ENCODE peak calls at places on chromosomes 1 and 21, in four cellular contexts. Y is lower lobe of right lung; E is Caco-2; V is CD8-positive, alpha-beta T cell. L is an unnamed sample.
A peak's percentile ranks its signal among the peaks of the same experiment; 100 is the strongest.

GRCh38 chr1:156033011-156033410 is 12.3 kb upstream of the SSR2 start:
- DNase-seq in V (no peak), E (no peak), Y (no peak), L (no peak)

GRCh38 chr21:34684174-34684876 is 15.5 kb downstream of the CLIC6 start:
- DNase-seq in E (no peak), V (no peak), Y (no peak), L (no peak)

GRCh38 chr1:159315381-159315780 is 13.2 kb downstream of the FCER1A start:
- DNase-seq in E (no peak), V (no peak), Y (no peak), L (no peak)

GRCh38 chr21:46317710-46318463 is 5.8 kb downstream of the C21orf58 start:
- DNase-seq in E (no peak), Y (no peak), V (no peak), L (no peak)

GRCh38 chr1:65393345-65393744 is 27.1 kb upstream of the LEPR start:
- DNase-seq in Y (no peak), V (no peak), E (no peak), L (peak; percentile 59)

GRCh38 chr1:59678809-59679228 is 135.9 kb upstream of the HOOK1 start:
- DNase-seq in E (no peak), Y (no peak), V (no peak), L (peak; percentile 99)

GRCh38 chr21:26140185-26140584 is 30.4 kb downstream of the APP start:
- DNase-seq in V (no peak), E (no peak), Y (no peak), L (peak; percentile 98)

GRCh38 chr1:112729909-112730308 is 14.8 kb upstream of the PPM1J start:
- DNase-seq in Y (no peak), E (no peak), V (no peak), L (no peak)

GRCh38 chr1:99825098-99825497 is 25.1 kb upstream of the AGL start:
- DNase-seq in V (no peak), E (no peak), Y (no peak), L (no peak)

GRCh38 chr1:33640114-33640660 is 167.7 kb downstream of the ZSCAN20 start:
- DNase-seq in E (no peak), V (no peak), Y (no peak), L (no peak)

GRCh38 chr1:212608956-212609700 is 567 bp downstream of the ATF3 start:
- DNase-seq in V (peak; percentile 47), Y (peak; percentile 74), E (peak; percentile 65), L (no peak)

GRCh38 chr1:200674838-200675587 is 5.3 kb upstream of the DDX59 start:
- DNase-seq in V (no peak), Y (no peak), E (no peak), L (no peak)

GRCh38 chr1:17744666-17745563 is 10.2 kb upstream of the ACTL8 start:
- DNase-seq in E (no peak), V (no peak), Y (no peak), L (no peak)

GRCh38 chr1:209505044-209505443 is 78.5 kb upstream of the CAMK1G start:
- DNase-seq in E (no peak), V (no peak), Y (no peak), L (no peak)

GRCh38 chr1:9628541-9629444 is 22.7 kb upstream of the PIK3CD start:
- DNase-seq in E (no peak), Y (no peak), V (peak; percentile 78), L (no peak)

GRCh38 chr1:109933856-109934711 is 23.4 kb downstream of the CSF1 start:
- DNase-seq in E (peak; percentile 62), V (no peak), Y (no peak), L (peak; percentile 64)

GRCh38 chr1:104787866-104788510 is 1038.3 kb downstream of the AMY1C start:
- DNase-seq in Y (no peak), E (no peak), V (no peak), L (no peak)

GRCh38 chr1:1842360-1843146 is 48.3 kb downstream of the GNB1 start:
- DNase-seq in Y (no peak), E (no peak), V (no peak), L (no peak)

GRCh38 chr1:30318413-30318812 is 405.0 kb downstream of the MATN1 start:
- DNase-seq in Y (no peak), E (no peak), V (no peak), L (no peak)

GRCh38 chr1:5881526-5882222 is 110.6 kb downstream of the NPHP4 start:
- DNase-seq in Y (peak; percentile 36), V (no peak), E (no peak), L (no peak)

GRCh38 chr1:202106340-202107284 is 16.1 kb upstream of the GPR37L1 start:
- DNase-seq in V (no peak), Y (peak; percentile 76), E (peak; percentile 90), L (no peak)

DNA sequence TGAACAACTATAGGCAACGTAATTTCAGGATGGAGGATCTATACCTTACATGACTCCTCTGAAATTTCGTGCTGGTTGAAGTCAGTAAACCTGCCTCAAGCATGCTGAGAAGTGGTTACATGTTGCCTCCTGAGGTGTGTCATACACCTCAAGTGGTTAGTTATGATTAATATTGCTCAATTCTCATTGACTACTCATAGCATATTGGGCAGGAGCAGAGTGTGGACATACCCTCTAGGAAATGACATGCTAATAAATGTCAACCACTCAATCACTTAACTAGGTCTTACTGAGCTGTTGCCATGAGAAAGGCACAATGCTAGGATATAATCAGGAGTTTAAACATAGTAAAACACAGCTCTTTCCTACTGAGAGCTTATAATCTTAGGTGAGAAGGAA is 37.1 kb upstream of the THEM4 start:
- DNase-seq in E (no peak), Y (no peak), V (no peak), L (no peak)
- H3K4me3 ChIP-seq in E (no peak overlapping the region), Y (no peak overlapping the region), V (no peak overlapping the region), L (no peak overlapping the region)

GRCh38 chr1:244860914-244861610 is 3.3 kb downstream of the HNRNPU start:
- DNase-seq in Y (no peak), E (no peak), V (no peak), L (no peak)

GRCh38 chr1:244858357-244858756 is 6.0 kb downstream of the HNRNPU start:
- DNase-seq in E (no peak), Y (no peak), V (no peak), L (no peak)

GRCh38 chr1:244861683-244862082 is 2.7 kb downstream of the HNRNPU start:
- DNase-seq in V (no peak), Y (no peak), E (no peak), L (no peak)

GRCh38 chr1:244862354-244862698 is 2.0 kb downstream of the HNRNPU start:
- DNase-seq in V (no peak), Y (no peak), E (no peak), L (no peak)

GRCh38 chr1:244860078-244860477 is 4.3 kb downstream of the HNRNPU start:
- DNase-seq in V (no peak), Y (no peak), E (no peak), L (no peak)
- H3K4me3 ChIP-seq in V (no peak overlapping the region), Y (peak overlapping the region; percentile 94), E (no peak overlapping the region), L (no peak overlapping the region)

DNA sequence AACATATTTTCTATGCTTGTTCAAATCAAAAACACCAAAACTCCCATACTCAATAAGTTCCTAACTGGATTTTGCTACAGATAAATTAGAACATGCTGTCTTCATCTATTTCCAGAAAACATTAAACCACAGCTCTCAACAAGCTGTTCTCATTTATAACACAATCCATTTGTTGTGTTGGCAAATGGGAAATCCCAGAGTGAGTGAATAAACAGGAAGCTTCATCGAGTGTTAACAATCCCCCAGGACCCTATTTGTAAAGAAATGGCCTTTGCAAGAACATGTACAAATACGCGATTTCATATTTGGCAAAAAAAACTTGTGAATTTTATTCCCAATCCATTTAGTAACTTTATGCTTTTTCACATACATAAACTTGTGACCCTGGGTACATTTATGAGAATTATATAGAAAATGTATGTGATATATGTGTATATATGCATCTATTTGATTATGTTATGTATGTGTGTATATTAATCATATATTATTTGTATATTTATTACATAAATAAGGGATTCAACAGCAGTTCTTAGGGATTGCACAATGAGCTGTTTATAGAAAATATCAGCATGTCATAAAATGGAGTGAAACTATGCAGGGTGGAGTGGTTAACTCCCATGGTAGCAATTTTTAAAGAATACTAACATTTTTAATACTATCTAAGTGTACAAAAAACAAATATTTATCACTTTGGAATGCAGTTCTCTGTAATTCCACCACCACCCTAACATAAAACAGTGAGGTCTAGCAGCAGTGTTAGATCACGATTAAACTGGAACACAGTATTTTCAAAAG is 160.0 kb downstream of the NEGR1 start:
- DNase-seq in Y (no peak), V (no peak), E (no peak), L (no peak)
- H3K4me3 ChIP-seq in Y (no peak overlapping the region), V (no peak overlapping the region), E (no peak overlapping the region), L (no peak overlapping the region)

GRCh38 chr1:38000233-38000528 is 5.1 kb downstream of the FHL3 start:
- DNase-seq in V (no peak), Y (no peak), E (no peak), L (no peak)
- H3K4me3 ChIP-seq in V (no peak overlapping the region), Y (peak overlapping the region; percentile 19), E (no peak overlapping the region), L (peak overlapping the region; percentile 23)

GRCh38 chr1:25432364-25432719 is 1.6 kb downstream of the MACO1 start:
- DNase-seq in Y (no peak), E (no peak), V (no peak), L (no peak)
- H3K4me3 ChIP-seq in Y (peak overlapping the region; percentile 92), E (no peak overlapping the region), V (peak overlapping the region; percentile 62), L (peak overlapping the region; percentile 84)

GRCh38 chr21:43727571-43728466 is 8.9 kb downstream of the PDXK start:
- DNase-seq in Y (peak; percentile 81), V (no peak), E (no peak), L (no peak)
- H3K4me3 ChIP-seq in Y (peak overlapping the region; percentile 57), V (peak overlapping the region; percentile 58), E (no peak overlapping the region), L (peak overlapping the region; percentile 52)

L was measured in skeletal muscle cell.